ENCODE peak calls at places on chromosomes 12 and 14, in ten cellular contexts. Z is astrocyte of the spinal cord; W is H4; I is NAMALWA; T is NCI-H69; O is heart left ventricle; N is NCI-H187; A is PC-3; B is caudate nucleus; Q is effector memory CD4-positive, alpha-beta T cell. V is an unnamed sample.

GRCh38 chr14:67487937-67488893 is at the start of gene TMEM229B:
- DNase-seq in Z (peak; percentile 17), W (peak; percentile 68), I (peak; percentile 83), T (no peak), O (peak; percentile 50), N (no peak), A (no peak), B (no peak), Q (peak; percentile 48), V (peak; percentile 96)

GRCh38 chr12:65728913-65729793 is 95.1 kb upstream of the HMGA2 start:
- DNase-seq in Z (peak; percentile 41), W (no peak), I (no peak), T (no peak), O (no peak), N (no peak), A (no peak), B (no peak), Q (no peak), V (no peak)

GRCh38 chr14:101781240-101782061 is 19.9 kb downstream of the PPP2R5C start:
- DNase-seq in Z (no peak), W (no peak), I (peak; percentile 41), T (peak; percentile 40), O (no peak), N (no peak), A (no peak), B (no peak), Q (no peak), V (no peak)

GRCh38 chr12:120474092-120474960 is 4.8 kb upstream of the SRSF9 start:
- DNase-seq in Z (peak; percentile 69), W (peak; percentile 62), I (no peak), T (peak; percentile 37), O (no peak), N (no peak), A (peak; percentile 99), B (no peak), Q (no peak), V (no peak)

GRCh38 chr12:94534761-94535613 is 75.3 kb upstream of the CEP83 start:
- DNase-seq in Z (no peak), W (no peak), I (no peak), T (peak; percentile 80), O (no peak), N (no peak), A (no peak), B (no peak), Q (no peak), V (no peak)

GRCh38 chr14:74547331-74547927 is 53.9 kb downstream of the ISCA2 start:
- DNase-seq in Z (no peak), W (no peak), I (no peak), T (no peak), O (no peak), N (no peak), A (no peak), B (no peak), Q (no peak), V (no peak)

GRCh38 chr12:115455268-115455681 is 771.3 kb upstream of the TBX3 start:
- DNase-seq in Z (no peak), W (no peak), I (no peak), T (no peak), O (no peak), N (no peak), A (no peak), B (no peak), Q (no peak), V (no peak)

GRCh38 chr12:51246254-51246853 is 7.7 kb downstream of the DAZAP2 start:
- DNase-seq in Z (no peak), W (peak; percentile 68), I (no peak), T (peak; percentile 33), O (peak; percentile 36), N (no peak), A (no peak), B (no peak), Q (no peak), V (peak; percentile 48)

GRCh38 chr14:61570188-61570960 is 124.9 kb upstream of the HIF1A start:
- DNase-seq in Z (no peak), W (peak; percentile 13), I (no peak), T (no peak), O (no peak), N (no peak), A (peak; percentile 70), B (no peak), Q (no peak), V (no peak)

GRCh38 chr12:62873116-62873825 is 61.7 kb downstream of the PPM1H start:
- DNase-seq in Z (no peak), W (no peak), I (no peak), T (no peak), O (no peak), N (no peak), A (peak; percentile 82), B (no peak), Q (no peak), V (no peak)

GRCh38 chr14:66345986-66346385 is 140.2 kb upstream of the CCDC196 start:
- DNase-seq in Z (no peak), W (no peak), I (no peak), T (no peak), O (no peak), N (no peak), A (no peak), B (no peak), Q (no peak), V (no peak)

GRCh38 chr14:53881161-53881846 is 75.3 kb downstream of the BMP4 start:
- DNase-seq in Z (peak; percentile 48), W (peak; percentile 16), I (no peak), T (no peak), O (no peak), N (no peak), A (no peak), B (no peak), Q (no peak), V (peak; percentile 62)

GRCh38 chr12:54304187-54304810 is 3.5 kb upstream of the NFE2 start:
- DNase-seq in Z (no peak), W (peak; percentile 84), I (no peak), T (peak; percentile 86), O (peak; percentile 47), N (no peak), A (peak; percentile 48), B (no peak), Q (no peak), V (no peak)

GRCh38 chr12:26034371-26035142 is 76.1 kb downstream of the RASSF8 start:
- DNase-seq in Z (no peak), W (no peak), I (no peak), T (no peak), O (no peak), N (no peak), A (no peak), B (no peak), Q (no peak), V (no peak)

GRCh38 chr12:120932058-120932457 is 27.9 kb upstream of the SPPL3 start:
- DNase-seq in Z (no peak), W (no peak), I (no peak), T (no peak), O (no peak), N (no peak), A (no peak), B (no peak), Q (no peak), V (no peak)

GRCh38 chr14:56065621-56066295 is 52.5 kb upstream of the PELI2 start:
- DNase-seq in Z (no peak), W (no peak), I (no peak), T (no peak), O (no peak), N (no peak), A (no peak), B (no peak), Q (no peak), V (no peak)

GRCh38 chr12:116784238-116784612 is 46.1 kb downstream of the RNFT2 start:
- DNase-seq in Z (no peak), W (peak; percentile 19), I (peak; percentile 70), T (no peak), O (no peak), N (no peak), A (peak; percentile 20), B (no peak), Q (no peak), V (peak; percentile 13)

GRCh38 chr12:43289412-43289811 is 262.6 kb downstream of the ADAMTS20 start:
- DNase-seq in Z (no peak), W (no peak), I (no peak), T (no peak), O (no peak), N (no peak), A (no peak), B (no peak), Q (no peak), V (no peak)

GRCh38 chr14:77212933-77213656 is 31.5 kb downstream of the TMEM63C start:
- DNase-seq in Z (peak; percentile 5), W (peak; percentile 25), I (peak; percentile 62), T (peak; percentile 87), O (no peak), N (peak; percentile 73), A (peak; percentile 95), B (no peak), Q (no peak), V (peak; percentile 45)

GRCh38 chr14:59321184-59321952 is 132.9 kb downstream of the DAAM1 start:
- DNase-seq in Z (peak; percentile 78), W (peak; percentile 18), I (no peak), T (no peak), O (no peak), N (no peak), A (peak; percentile 99), B (no peak), Q (no peak), V (no peak)

GRCh38 chr14:92573761-92574498 is 60.3 kb downstream of the RIN3 start:
- DNase-seq in Z (no peak), W (no peak), I (no peak), T (peak; percentile 82), O (no peak), N (no peak), A (no peak), B (no peak), Q (no peak), V (no peak)

GRCh38 chr12:28107679-28108078 is 82.6 kb upstream of the CCDC91 start:
- DNase-seq in Z (no peak), W (no peak), I (peak; percentile 36), T (no peak), O (no peak), N (no peak), A (no peak), B (no peak), Q (no peak), V (no peak)

GRCh38 chr14:58873228-58873953 is 235.6 kb downstream of the DACT1 start:
- DNase-seq in Z (no peak), W (no peak), I (no peak), T (peak; percentile 94), O (no peak), N (no peak), A (no peak), B (no peak), Q (no peak), V (no peak)

GRCh38 chr12:53502983-53503728 is 2.1 kb downstream of the TARBP2 start:
- DNase-seq in Z (no peak), W (no peak), I (no peak), T (no peak), O (no peak), N (no peak), A (no peak), B (no peak), Q (no peak), V (no peak)

GRCh38 chr14:100566119-100566518 is 21.1 kb downstream of the BEGAIN start:
- DNase-seq in Z (no peak), W (no peak), I (no peak), T (peak; percentile 59), O (no peak), N (no peak), A (no peak), B (no peak), Q (no peak), V (no peak)

GRCh38 chr12:79508622-79509021 is 182.1 kb downstream of the PAWR start:
- DNase-seq in Z (no peak), W (no peak), I (no peak), T (no peak), O (no peak), N (no peak), A (peak; percentile 24), B (no peak), Q (no peak), V (no peak)